ENCODE peak calls at places on chromosomes 2 and 18, in six cellular contexts. L is A172, V is Calu3, A is endothelial cell, N is non-pigmented ciliary epithelial cell, Q is activated T-cell treated with anti-CD3 and anti-CD28 coated beads for 4 hours. S is an unnamed sample.

GRCh38 chr2:100563407-100564247 is 834 bp downstream of the PDCL3 start:
- DNase-seq in L (no peak), V (no peak), A (no peak), N (no peak), Q (no peak), S (no peak)

GRCh38 chr2:172428841-172429173 is 1.4 kb downstream of the ITGA6 start:
- DNase-seq in L (no peak), V (no peak), A (no peak), N (no peak), Q (no peak), S (no peak)

GRCh38 chr18:61825386-61825785 is 67.4 kb downstream of the RNF152 start:
- DNase-seq in L (no peak), V (no peak), A (no peak), N (peak), Q (no peak), S (no peak)

GRCh38 chr18:35322486-35323258 is 21.5 kb downstream of the ZNF24 start:
- DNase-seq in L (no peak), V (no peak), A (no peak), N (no peak), Q (no peak), S (no peak)

GRCh38 chr2:221385716-221386115 is 186.4 kb downstream of the EPHA4 start:
- DNase-seq in L (no peak), V (no peak), A (no peak), N (no peak), Q (no peak), S (no peak)

GRCh38 chr2:98822301-98823164 is 91.6 kb upstream of the MGAT4A start:
- DNase-seq in L (no peak), V (no peak), A (peak), N (no peak), Q (peak), S (peak)

GRCh38 chr2:236935131-236935530 is 150.6 kb upstream of the COPS8 start:
- DNase-seq in L (no peak), V (no peak), A (peak), N (no peak), Q (no peak), S (no peak)

GRCh38 chr18:4119127-4119648 is 335.9 kb downstream of the DLGAP1 start:
- DNase-seq in L (no peak), V (no peak), A (no peak), N (no peak), Q (no peak), S (no peak)

GRCh38 chr2:11656671-11657101 is 13.3 kb downstream of the NTSR2 start:
- DNase-seq in L (no peak), V (peak), A (no peak), N (no peak), Q (no peak), S (no peak)

GRCh38 chr2:190800528-190800927 is 80.1 kb upstream of the GLS start:
- DNase-seq in L (no peak), V (no peak), A (no peak), N (no peak), Q (no peak), S (no peak)

GRCh38 chr2:47198985-47199451 is 43.9 kb upstream of the STPG4 start:
- DNase-seq in L (peak), V (no peak), A (no peak), N (peak), Q (no peak), S (no peak)

GRCh38 chr2:36597532-36598377 is at the start of gene FEZ2:
- DNase-seq in L (peak), V (peak), A (peak), N (no peak), Q (peak), S (peak)

GRCh38 chr2:111900859-111901258 is 2.5 kb downstream of the MERTK start:
- DNase-seq in L (no peak), V (peak), A (peak), N (no peak), Q (no peak), S (no peak)

GRCh38 chr2:216408426-216409315 is 3.6 kb upstream of the SMARCAL1 start:
- DNase-seq in L (no peak), V (no peak), A (no peak), N (no peak), Q (no peak), S (no peak)

GRCh38 chr2:226483745-226484619 is 315.6 kb downstream of the IRS1 start:
- DNase-seq in L (peak), V (no peak), A (no peak), N (no peak), Q (no peak), S (no peak)

GRCh38 chr2:81324046-81324445 is 1019.5 kb upstream of the LRRTM1 start:
- DNase-seq in L (peak), V (no peak), A (peak), N (no peak), Q (no peak), S (no peak)

GRCh38 chr2:152037711-152038110 is 61.1 kb downstream of the CACNB4 start:
- DNase-seq in L (no peak), V (no peak), A (no peak), N (no peak), Q (no peak), S (no peak)

GRCh38 chr18:78625446-78625845 is 354.2 kb upstream of the SALL3 start:
- DNase-seq in L (no peak), V (no peak), A (no peak), N (no peak), Q (no peak), S (no peak)

GRCh38 chr18:60662491-60662890 is 289.9 kb upstream of the MC4R start:
- DNase-seq in L (no peak), V (no peak), A (no peak), N (no peak), Q (no peak), S (no peak)

GRCh38 chr2:54176577-54176976 is 61.2 kb downstream of the ACYP2 start:
- DNase-seq in L (peak), V (peak), A (peak), N (peak), Q (no peak), S (peak)

GRCh38 chr2:227703280-227703732 is 14.5 kb downstream of the SLC19A3 start:
- DNase-seq in L (peak), V (peak), A (no peak), N (no peak), Q (no peak), S (no peak)

GRCh38 chr2:78532762-78533399 is 492.6 kb upstream of the REG3G start:
- DNase-seq in L (no peak), V (no peak), A (no peak), N (no peak), Q (no peak), S (no peak)

GRCh38 chr2:38037757-38038615 is 38.0 kb downstream of the CYP1B1 start:
- DNase-seq in L (peak), V (peak), A (peak), N (no peak), Q (no peak), S (no peak)

GRCh38 chr2:11343344-11343625 is 1.2 kb downstream of the ROCK2 start:
- DNase-seq in L (no peak), V (no peak), A (no peak), N (no peak), Q (no peak), S (no peak)

GRCh38 chr18:54529444-54529843 is 61.6 kb upstream of the DYNAP start:
- DNase-seq in L (no peak), V (no peak), A (no peak), N (no peak), Q (no peak), S (no peak)

GRCh38 chr2:15842771-15843666 is 97.3 kb upstream of the MYCN start:
- DNase-seq in L (no peak), V (no peak), A (no peak), N (no peak), Q (no peak), S (peak)

GRCh38 chr2:126381081-126381480 is 274.9 kb upstream of the GYPC start:
- DNase-seq in L (no peak), V (no peak), A (no peak), N (no peak), Q (no peak), S (no peak)

S was measured in neural crest cell.